ENCODE peak calls at places on chromosomes 11 and 22, in four cellular contexts. J, R, C and A are unnamed samples. For H3K27me3, the result is how much of the 10 kb centered on the place peaks cover.

GRCh38 chr22:50060441-50061140 is 2.5 kb upstream of the TTLL8 start:
- DNase-seq in J (no peak), R (no peak), C (no peak), A (no peak)

GRCh38 chr11:93935826-93936225 is 85.3 kb upstream of the HEPHL1 start:
- DNase-seq in J (no peak), R (no peak), C (no peak), A (no peak)

GRCh38 chr22:28792491-28793383 is 7.6 kb downstream of the XBP1 start:
- DNase-seq in J (no peak), R (no peak), C (no peak), A (no peak)

GRCh38 chr11:65551572-65552398 is 6.4 kb downstream of the LTBP3 start:
- DNase-seq in J (peak), R (peak), C (peak), A (peak)

GRCh38 chr11:65915821-65916251 is 3.0 kb downstream of the C11orf68 start:
- DNase-seq in J (no peak), R (peak), C (no peak), A (peak)

GRCh38 chr11:120337133-120337895 is 1.1 kb downstream of the ARHGEF12 start:
- DNase-seq in J (no peak), R (no peak), C (peak), A (peak)

GRCh38 chr22:49930596-49931412 is 12.4 kb downstream of the CRELD2 start:
- DNase-seq in J (no peak), R (peak), C (peak), A (peak)

GRCh38 chr11:10894666-10895065 is 36.8 kb upstream of the ZBED5 start:
- DNase-seq in J (no peak), R (no peak), C (no peak), A (no peak)

GRCh38 chr22:38513063-38513462 is 7.0 kb upstream of the DDX17 start:
- DNase-seq in J (peak), R (no peak), C (peak), A (no peak)

GRCh38 chr11:46918087-46918751 is at the start of gene LRP4:
- DNase-seq in J (peak), R (no peak), C (peak), A (peak)

GRCh38 chr11:77753230-77753629 is 67.3 kb downstream of the RSF1 start:
- DNase-seq in J (no peak), R (no peak), C (no peak), A (no peak)

GRCh38 chr11:73969991-73970800 is 12.4 kb downstream of the UCP2 start:
- DNase-seq in J (peak), R (no peak), C (no peak), A (no peak)

GRCh38 chr22:30408388-30409101 is 11.7 kb downstream of the SEC14L2 start:
- DNase-seq in J (no peak), R (no peak), C (no peak), A (no peak)

GRCh38 chr11:64204464-64204989 is 2.0 kb upstream of the FERMT3 start:
- DNase-seq in J (peak), R (peak), C (peak), A (peak)

GRCh38 chr11:126359431-126360048 is 4.1 kb downstream of the ST3GAL4 start:
- DNase-seq in J (no peak), R (no peak), C (no peak), A (peak)

GRCh38 chr11:11582261-11582701 is 39.5 kb downstream of the GALNT18 start:
- DNase-seq in J (no peak), R (no peak), C (no peak), A (no peak)

GRCh38 chr22:34475886-34476285 is 555.6 kb upstream of the LARGE1 start:
- DNase-seq in J (no peak), R (no peak), C (no peak), A (no peak)

GRCh38 chr11:133548641-133549040 is 16.3 kb upstream of the OPCML start:
- DNase-seq in J (no peak), R (no peak), C (no peak), A (no peak)

GRCh38 chr11:126914941-126915340 is 85.6 kb downstream of the KIRREL3 start:
- DNase-seq in J (no peak), R (no peak), C (no peak), A (no peak)

GRCh38 chr11:33211588-33211987 is 45.6 kb upstream of the HIPK3 start:
- DNase-seq in J (no peak), R (no peak), C (no peak), A (no peak)

GRCh38 chr11:111418436-111418787 is 39.3 kb upstream of the POU2AF1 start:
- DNase-seq in J (no peak), R (no peak), C (no peak), A (no peak)

GRCh38 chr22:23359583-23360123 is 179.3 kb downstream of the BCR start:
- DNase-seq in J (no peak), R (no peak), C (no peak), A (no peak)

GRCh38 chr11:93577291-93577690 is 34.1 kb upstream of the SMCO4 start:
- DNase-seq in J (no peak), R (no peak), C (no peak), A (no peak)

GRCh38 chr11:84981296-84981695 is 645.8 kb downstream of the DLG2 start:
- DNase-seq in J (no peak), R (no peak), C (no peak), A (no peak)

GRCh38 chr11:94993400-94993943 is 20.0 kb downstream of the KDM4D start:
- DNase-seq in J (no peak), R (no peak), C (no peak), A (no peak)

GRCh38 chr11:115654792-115655191 is 150.6 kb upstream of the CADM1 start:
- DNase-seq in J (no peak), R (no peak), C (no peak), A (no peak)

DNA sequence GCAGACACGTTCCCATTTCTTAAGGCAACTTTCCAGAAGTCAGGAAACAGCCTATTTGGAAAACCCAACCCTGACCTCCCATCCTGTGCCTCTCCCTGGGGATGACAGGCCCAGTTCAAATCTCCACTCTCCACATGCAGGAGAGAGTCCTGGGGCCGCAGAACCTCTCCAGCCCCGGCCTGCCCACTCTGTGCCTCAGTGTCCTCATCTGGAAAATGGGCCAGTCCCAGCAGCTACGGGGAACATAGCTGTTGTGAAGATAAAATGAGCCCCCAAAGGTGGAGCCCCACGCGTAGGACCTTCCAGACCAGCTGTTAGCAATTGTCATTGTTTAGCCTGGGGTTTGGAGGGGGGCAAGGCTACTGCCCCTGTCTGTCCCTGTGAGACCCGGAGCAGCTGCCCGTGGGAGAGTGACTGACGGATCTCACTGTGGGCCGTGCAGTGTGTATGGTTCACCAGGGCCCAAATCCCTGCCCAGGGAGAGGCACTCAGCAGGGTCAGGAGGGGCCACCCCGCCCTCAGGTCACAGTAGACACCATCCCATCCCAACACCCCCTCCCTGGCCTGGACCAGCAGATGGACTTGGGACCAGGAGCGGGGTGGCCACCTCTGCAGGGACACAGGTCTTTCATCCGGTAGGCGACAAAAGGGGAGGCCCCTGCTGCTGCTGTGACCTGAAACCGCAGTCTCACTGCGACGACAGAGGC is 145.9 kb downstream of the CTTN start:
- DNase-seq in J (no peak), R (no peak), C (no peak), A (no peak)
- H3K27me3 ChIP-seq in J (under half), R (under half), C (under half), A (under half)

GRCh38 chr11:62104001-62104400 is 19.8 kb upstream of the INCENP start:
- DNase-seq in J (no peak), R (no peak), C (no peak), A (no peak)

GRCh38 chr11:62108971-62109391 is 14.8 kb upstream of the INCENP start:
- DNase-seq in J (no peak), R (no peak), C (no peak), A (no peak)

GRCh38 chr11:62104816-62105610 is 18.8 kb upstream of the INCENP start:
- DNase-seq in J (no peak), R (no peak), C (no peak), A (peak)

GRCh38 chr11:62105611-62106245 is 18.1 kb upstream of the INCENP start:
- DNase-seq in J (no peak), R (no peak), C (no peak), A (no peak)

GRCh38 chr11:62108017-62108750 is 15.6 kb upstream of the INCENP start:
- DNase-seq in J (no peak), R (peak), C (peak), A (no peak)
- H3K4me3 ChIP-seq in J (no peak), R (no peak), C (no peak), A (no peak)

DNA sequence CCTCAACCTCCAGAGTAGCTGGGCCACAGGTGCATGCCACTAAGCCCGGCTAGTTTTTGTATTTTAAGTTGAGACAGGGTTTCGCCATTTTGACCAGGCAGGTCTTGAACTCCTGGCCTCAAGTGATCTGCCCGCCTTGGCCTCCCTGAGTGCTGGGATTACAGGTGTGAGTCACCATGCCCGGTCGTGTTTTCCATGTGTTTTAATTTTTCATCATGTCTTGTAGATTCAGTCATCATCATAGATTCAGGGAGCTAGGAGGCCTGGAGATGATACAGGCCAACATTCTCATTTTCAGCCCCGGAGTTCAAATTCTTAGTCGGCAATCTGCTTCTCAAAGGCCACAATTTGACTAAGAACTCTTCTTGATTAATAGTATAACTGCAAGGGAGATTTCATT is 73.5 kb upstream of the GRAMD1B start:
- DNase-seq in J (no peak), R (no peak), C (no peak), A (no peak)
- H3K27me3 ChIP-seq in J (under half), R (under half), C (half or more), A (under half)

GRCh38 chr11:34234086-34234740 is 123.6 kb downstream of the ABTB2 start:
- DNase-seq in J (peak), R (peak), C (no peak), A (peak)
- H3K4me3 ChIP-seq in J (no peak), R (peak), C (no peak), A (no peak)

GRCh38 chr22:42365337-42365865 is 66.8 kb downstream of the NFAM1 start:
- DNase-seq in J (no peak), R (no peak), C (peak), A (no peak)
- H3K27me3 ChIP-seq in J (under half), R (under half), C (under half), A (under half)

DNA sequence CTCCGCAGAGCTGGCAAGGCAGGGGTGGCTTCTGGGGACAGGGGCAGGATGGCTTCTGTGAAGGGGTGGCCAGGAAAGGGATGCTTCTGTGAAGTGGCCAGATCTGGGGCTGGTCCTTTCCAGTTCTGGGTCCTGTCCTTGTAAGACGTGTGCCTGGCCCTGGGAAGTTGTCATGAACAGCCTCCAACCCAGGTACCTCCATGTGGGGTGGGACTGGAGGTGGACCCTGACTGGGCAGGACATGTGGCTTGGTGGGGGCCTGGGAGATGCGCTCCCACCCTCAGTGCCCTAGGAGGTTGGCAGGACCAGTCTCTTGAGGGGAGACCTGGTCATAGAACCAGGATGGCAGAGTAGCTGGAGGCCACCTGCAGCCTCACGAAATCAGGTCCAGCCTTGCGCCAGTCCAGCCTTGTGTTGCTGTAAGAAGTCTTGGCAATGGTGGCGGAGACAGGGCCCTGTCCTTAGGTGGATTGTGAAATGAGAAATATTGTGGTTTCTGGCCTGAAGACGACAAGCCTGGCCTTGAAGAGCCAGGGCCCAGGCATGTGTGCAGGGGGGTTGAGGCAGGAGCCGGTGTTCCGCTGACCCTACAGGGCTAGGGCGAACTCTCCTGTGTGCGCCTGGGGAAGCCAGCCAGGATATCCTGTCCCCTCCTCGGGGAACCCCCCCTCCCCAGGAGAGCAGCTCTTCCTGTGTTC is 2.6 kb downstream of the KCNQ1 start:
- DNase-seq in J (no peak), R (no peak), C (no peak), A (no peak)
- H3K4me3 ChIP-seq in J (peak), R (no peak), C (no peak), A (no peak)

DNA sequence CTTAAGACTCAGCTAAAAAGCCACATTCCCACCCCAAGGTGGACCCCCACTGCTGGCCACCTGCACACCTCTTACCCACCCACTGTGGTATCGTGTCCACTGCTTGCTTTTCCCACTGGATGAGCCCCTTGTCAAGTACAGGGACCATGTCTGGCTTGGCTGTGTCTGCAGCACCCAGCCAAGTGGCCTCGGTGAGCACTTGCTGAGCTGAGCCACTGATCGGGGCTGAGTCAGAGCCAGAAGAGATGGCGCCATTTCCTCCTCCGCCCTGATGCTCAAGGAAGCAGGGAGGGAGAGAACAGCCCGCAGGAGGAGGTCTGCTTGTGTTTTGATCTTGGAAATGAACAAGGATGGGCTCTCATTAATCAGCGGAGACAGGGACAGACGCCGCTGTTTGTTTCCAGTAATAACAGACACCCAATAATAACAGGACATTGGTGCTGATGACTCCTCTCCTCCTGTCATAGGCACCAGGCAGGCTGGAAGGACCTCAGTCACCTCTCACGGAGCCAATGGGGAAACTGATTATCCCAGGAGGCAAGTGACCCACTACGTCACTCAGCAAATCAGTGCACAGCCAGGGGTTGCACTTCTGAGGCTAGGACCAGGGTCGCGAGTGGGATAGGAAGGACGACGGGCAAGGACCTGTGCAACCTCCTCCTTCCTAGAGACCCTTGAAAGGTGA is 85.2 kb upstream of the RTL6 start:
- DNase-seq in J (no peak), R (no peak), C (no peak), A (no peak)
- H3K27me3 ChIP-seq in J (under half), R (under half), C (under half), A (under half)

GRCh38 chr11:114132944-114133394 is 73.5 kb downstream of the ZBTB16 start:
- DNase-seq in J (no peak), R (no peak), C (no peak), A (peak)

GRCh38 chr11:114135737-114136151 is 76.2 kb downstream of the ZBTB16 start:
- DNase-seq in J (no peak), R (no peak), C (no peak), A (no peak)

GRCh38 chr11:114134870-114135269 is 75.4 kb downstream of the ZBTB16 start:
- DNase-seq in J (no peak), R (no peak), C (no peak), A (no peak)

GRCh38 chr11:114132427-114132826 is 72.9 kb downstream of the ZBTB16 start:
- DNase-seq in J (no peak), R (no peak), C (no peak), A (no peak)

GRCh38 chr11:114133548-114134329 is 74.2 kb downstream of the ZBTB16 start:
- DNase-seq in J (no peak), R (no peak), C (no peak), A (no peak)
- H3K4me3 ChIP-seq in J (no peak), R (no peak), C (no peak), A (no peak)